ENCODE peak calls at places on chromosomes 16 and 17, in eight cellular contexts. One of them, this sample, is unnamed. For H3K9me3 and H3K4me1, the result is how much of the 10 kb centered on the place peaks cover.

GRCh38 chr16:19165101-19165500 is 2.9 kb upstream of the SYT17 start:
- DNase-seq in H1: no peak
- DNase-seq in stomach: no peak
- DNase-seq in A549: no peak
- DNase-seq in HCT116: no peak
- DNase-seq in IMR-90: no peak
- DNase-seq in upper lobe of left lung: no peak
- DNase-seq in adrenal gland: no peak
- DNase-seq in this sample: no peak

GRCh38 chr16:70725912-70726828 is 40.3 kb upstream of the MTSS2 start:
- DNase-seq in H1: no peak
- DNase-seq in stomach: no peak
- DNase-seq in A549: no peak
- DNase-seq in HCT116: no peak
- DNase-seq in IMR-90: peak
- DNase-seq in upper lobe of left lung: peak
- DNase-seq in adrenal gland: peak
- DNase-seq in this sample: peak

GRCh38 chr17:32516940-32517711 is 30.3 kb downstream of the CDK5R1 start:
- DNase-seq in H1: no peak
- DNase-seq in stomach: no peak
- DNase-seq in A549: no peak
- DNase-seq in HCT116: no peak
- DNase-seq in IMR-90: no peak
- DNase-seq in upper lobe of left lung: no peak
- DNase-seq in adrenal gland: no peak
- DNase-seq in this sample: no peak

GRCh38 chr16:78813917-78814316 is 714.5 kb downstream of the WWOX start:
- DNase-seq in H1: no peak
- DNase-seq in stomach: no peak
- DNase-seq in A549: no peak
- DNase-seq in HCT116: no peak
- DNase-seq in IMR-90: no peak
- DNase-seq in upper lobe of left lung: no peak
- DNase-seq in adrenal gland: no peak
- DNase-seq in this sample: no peak

GRCh38 chr17:11880714-11881113 is 116.6 kb downstream of the ZNF18 start:
- DNase-seq in H1: no peak
- DNase-seq in stomach: no peak
- DNase-seq in A549: peak
- DNase-seq in HCT116: peak
- DNase-seq in IMR-90: no peak
- DNase-seq in upper lobe of left lung: no peak
- DNase-seq in adrenal gland: no peak
- DNase-seq in this sample: no peak

GRCh38 chr17:36631022-36631421 is 29.6 kb downstream of the MRM1 start:
- DNase-seq in H1: no peak
- DNase-seq in stomach: no peak
- DNase-seq in A549: no peak
- DNase-seq in HCT116: no peak
- DNase-seq in IMR-90: no peak
- DNase-seq in upper lobe of left lung: no peak
- DNase-seq in adrenal gland: no peak
- DNase-seq in this sample: no peak

GRCh38 chr16:84029297-84030096 is 13.1 kb downstream of the SLC38A8 start:
- DNase-seq in H1: no peak
- DNase-seq in stomach: no peak
- DNase-seq in A549: no peak
- DNase-seq in HCT116: no peak
- DNase-seq in IMR-90: no peak
- DNase-seq in upper lobe of left lung: no peak
- DNase-seq in adrenal gland: no peak
- DNase-seq in this sample: no peak

GRCh38 chr16:69402448-69402847 is 16.6 kb upstream of the TERF2 start:
- DNase-seq in H1: no peak
- DNase-seq in stomach: no peak
- DNase-seq in A549: no peak
- DNase-seq in HCT116: no peak
- DNase-seq in IMR-90: no peak
- DNase-seq in upper lobe of left lung: no peak
- DNase-seq in adrenal gland: no peak
- DNase-seq in this sample: no peak

GRCh38 chr17:74924250-74924948 is at the start of gene OTOP2:
- DNase-seq in H1: no peak
- DNase-seq in stomach: no peak
- DNase-seq in A549: no peak
- DNase-seq in HCT116: no peak
- DNase-seq in IMR-90: no peak
- DNase-seq in upper lobe of left lung: peak
- DNase-seq in adrenal gland: peak
- DNase-seq in this sample: no peak

GRCh38 chr16:87602005-87602790 is at the start of gene JPH3:
- DNase-seq in H1: peak
- DNase-seq in stomach: no peak
- DNase-seq in A549: no peak
- DNase-seq in HCT116: no peak
- DNase-seq in IMR-90: no peak
- DNase-seq in upper lobe of left lung: no peak
- DNase-seq in adrenal gland: no peak
- DNase-seq in this sample: no peak

GRCh38 chr16:82061861-82062525 is 26.9 kb downstream of the HSD17B2 start:
- DNase-seq in H1: no peak
- DNase-seq in stomach: no peak
- DNase-seq in A549: peak
- DNase-seq in HCT116: peak
- DNase-seq in IMR-90: peak
- DNase-seq in upper lobe of left lung: no peak
- DNase-seq in adrenal gland: no peak
- DNase-seq in this sample: peak

DNA sequence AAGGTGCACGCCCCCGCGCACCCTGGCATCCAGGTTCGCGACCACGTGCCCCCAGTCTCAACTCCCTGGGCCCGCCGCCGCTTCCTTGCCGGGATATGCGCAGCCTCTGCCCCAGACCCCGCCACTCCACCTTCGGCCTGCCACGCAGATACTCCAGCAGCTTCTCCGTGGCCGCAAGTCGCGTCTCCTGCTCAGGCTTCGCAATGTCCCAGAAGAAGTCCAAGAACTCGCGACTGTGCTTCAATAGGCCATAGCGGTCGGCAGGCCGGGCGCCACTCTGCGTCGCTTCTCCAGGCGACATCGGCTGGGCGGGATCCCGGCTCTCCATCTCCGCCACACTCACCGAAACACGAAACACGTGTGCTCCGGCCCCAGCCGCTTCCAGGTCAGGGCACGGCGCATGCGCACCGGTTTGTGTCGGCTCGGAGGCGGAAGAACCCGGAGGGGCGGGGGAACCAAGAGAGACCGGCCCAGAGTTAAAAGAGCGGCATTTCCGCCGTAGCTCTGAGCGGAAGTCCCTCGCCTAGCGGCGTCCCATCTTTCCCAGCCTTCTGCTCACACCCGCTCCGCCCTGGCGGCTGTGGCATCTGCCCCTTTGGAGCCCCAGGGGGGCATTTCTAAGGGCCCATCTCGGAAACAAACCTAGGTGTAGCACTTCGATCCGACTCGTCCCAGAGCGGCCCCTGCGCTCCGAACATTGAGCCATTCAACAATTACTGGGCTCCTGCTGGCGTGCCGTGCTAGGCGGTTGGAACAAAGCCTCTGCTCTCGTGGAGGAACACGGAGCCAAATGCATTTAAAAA is at the start of gene MYBBP1A:
- DNase-seq in H1: peak
- DNase-seq in stomach: peak
- DNase-seq in A549: peak
- DNase-seq in HCT116: peak
- DNase-seq in IMR-90: peak
- DNase-seq in upper lobe of left lung: peak
- DNase-seq in adrenal gland: peak
- DNase-seq in this sample: peak
- TF ChIP-seq POLR2A in H1: peak
- TF ChIP-seq POLR2A in stomach: no peak
- TF ChIP-seq POLR2A in A549: peak
- TF ChIP-seq POLR2A in HCT116: peak
- TF ChIP-seq POLR2A in IMR-90: peak
- TF ChIP-seq POLR2A in upper lobe of left lung: no peak
- TF ChIP-seq POLR2A in adrenal gland: peak
- TF ChIP-seq POLR2A in this sample: peak

GRCh38 chr16:12412252-12412651 is 391.4 kb downstream of the CPPED1 start:
- DNase-seq in H1: no peak
- DNase-seq in stomach: no peak
- DNase-seq in A549: no peak
- DNase-seq in HCT116: no peak
- DNase-seq in IMR-90: no peak
- DNase-seq in upper lobe of left lung: no peak
- DNase-seq in adrenal gland: no peak
- DNase-seq in this sample: no peak

GRCh38 chr16:12411521-12411920 is 392.2 kb downstream of the CPPED1 start:
- DNase-seq in H1: no peak
- DNase-seq in stomach: no peak
- DNase-seq in A549: no peak
- DNase-seq in HCT116: no peak
- DNase-seq in IMR-90: no peak
- DNase-seq in upper lobe of left lung: no peak
- DNase-seq in adrenal gland: no peak
- DNase-seq in this sample: no peak

GRCh38 chr16:12412890-12413289 is 390.8 kb downstream of the CPPED1 start:
- DNase-seq in H1: no peak
- DNase-seq in stomach: no peak
- DNase-seq in A549: no peak
- DNase-seq in HCT116: no peak
- DNase-seq in IMR-90: no peak
- DNase-seq in upper lobe of left lung: no peak
- DNase-seq in adrenal gland: no peak
- DNase-seq in this sample: no peak

GRCh38 chr16:12409700-12410099 is 394.0 kb downstream of the CPPED1 start:
- DNase-seq in H1: no peak
- DNase-seq in stomach: no peak
- DNase-seq in A549: no peak
- DNase-seq in HCT116: no peak
- DNase-seq in IMR-90: no peak
- DNase-seq in upper lobe of left lung: no peak
- DNase-seq in adrenal gland: no peak
- DNase-seq in this sample: no peak

GRCh38 chr16:12410842-12411490 is 392.7 kb downstream of the CPPED1 start:
- DNase-seq in H1: no peak
- DNase-seq in stomach: no peak
- DNase-seq in A549: no peak
- DNase-seq in HCT116: no peak
- DNase-seq in IMR-90: no peak
- DNase-seq in upper lobe of left lung: no peak
- DNase-seq in adrenal gland: no peak
- DNase-seq in this sample: no peak
- H3K9me3 ChIP-seq in H1: under half
- H3K9me3 ChIP-seq in stomach: under half
- H3K9me3 ChIP-seq in A549: under half
- H3K9me3 ChIP-seq in HCT116: under half
- H3K9me3 ChIP-seq in IMR-90: under half
- H3K9me3 ChIP-seq in upper lobe of left lung: under half
- H3K9me3 ChIP-seq in adrenal gland: under half
- H3K9me3 ChIP-seq in this sample: under half

DNA sequence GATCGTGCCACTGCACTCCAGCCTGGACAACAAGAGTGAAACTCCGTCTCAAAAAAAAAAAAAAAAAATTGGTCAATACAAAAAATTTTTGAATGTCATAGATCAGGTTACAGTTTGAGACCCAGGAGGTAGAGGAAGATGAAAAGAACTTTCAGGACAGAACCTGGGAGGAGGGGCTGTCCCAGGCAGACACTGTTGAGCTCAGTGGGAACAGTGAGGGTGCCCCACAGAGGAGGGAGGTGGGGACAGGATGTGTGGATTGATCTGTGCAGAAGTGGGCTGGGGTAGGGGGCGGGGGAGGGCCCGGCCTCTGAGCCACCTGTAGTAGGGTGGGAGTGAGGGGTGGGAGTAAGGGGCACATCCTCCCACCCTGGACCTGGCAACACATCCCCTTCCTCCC is 58.3 kb downstream of the PRMT7 start:
- DNase-seq in H1: no peak
- DNase-seq in stomach: no peak
- DNase-seq in A549: no peak
- DNase-seq in HCT116: no peak
- DNase-seq in IMR-90: no peak
- DNase-seq in upper lobe of left lung: peak
- DNase-seq in adrenal gland: no peak
- DNase-seq in this sample: no peak
- H3K4me1 ChIP-seq in H1: under half
- H3K4me1 ChIP-seq in stomach: under half
- H3K4me1 ChIP-seq in A549: under half
- H3K4me1 ChIP-seq in HCT116: under half
- H3K4me1 ChIP-seq in IMR-90: under half
- H3K4me1 ChIP-seq in upper lobe of left lung: under half
- H3K4me1 ChIP-seq in adrenal gland: under half
- H3K4me1 ChIP-seq in this sample: under half

GRCh38 chr16:66714062-66714461 is 17.5 kb upstream of the CMTM4 start:
- DNase-seq in H1: no peak
- DNase-seq in stomach: no peak
- DNase-seq in A549: no peak
- DNase-seq in HCT116: no peak
- DNase-seq in IMR-90: no peak
- DNase-seq in upper lobe of left lung: no peak
- DNase-seq in adrenal gland: no peak
- DNase-seq in this sample: no peak

GRCh38 chr16:66714659-66715307 is 18.2 kb upstream of the CMTM4 start:
- DNase-seq in H1: no peak
- DNase-seq in stomach: no peak
- DNase-seq in A549: no peak
- DNase-seq in HCT116: no peak
- DNase-seq in IMR-90: no peak
- DNase-seq in upper lobe of left lung: no peak
- DNase-seq in adrenal gland: no peak
- DNase-seq in this sample: no peak

GRCh38 chr16:66713076-66713475 is 16.5 kb upstream of the CMTM4 start:
- DNase-seq in H1: no peak
- DNase-seq in stomach: no peak
- DNase-seq in A549: no peak
- DNase-seq in HCT116: no peak
- DNase-seq in IMR-90: no peak
- DNase-seq in upper lobe of left lung: no peak
- DNase-seq in adrenal gland: no peak
- DNase-seq in this sample: no peak

GRCh38 chr16:66711581-66711980 is 15.0 kb upstream of the CMTM4 start:
- DNase-seq in H1: no peak
- DNase-seq in stomach: no peak
- DNase-seq in A549: no peak
- DNase-seq in HCT116: no peak
- DNase-seq in IMR-90: no peak
- DNase-seq in upper lobe of left lung: no peak
- DNase-seq in adrenal gland: no peak
- DNase-seq in this sample: no peak

GRCh38 chr16:66712512-66712911 is 16.0 kb upstream of the CMTM4 start:
- DNase-seq in H1: no peak
- DNase-seq in stomach: no peak
- DNase-seq in A549: no peak
- DNase-seq in HCT116: no peak
- DNase-seq in IMR-90: no peak
- DNase-seq in upper lobe of left lung: no peak
- DNase-seq in adrenal gland: no peak
- DNase-seq in this sample: no peak
- TF ChIP-seq POLR2A in H1: peak
- TF ChIP-seq POLR2A in stomach: no peak
- TF ChIP-seq POLR2A in A549: no peak
- TF ChIP-seq POLR2A in HCT116: no peak
- TF ChIP-seq POLR2A in IMR-90: no peak
- TF ChIP-seq POLR2A in upper lobe of left lung: no peak
- TF ChIP-seq POLR2A in adrenal gland: no peak
- TF ChIP-seq POLR2A in this sample: no peak

This sample was measured in body of pancreas.